ENCODE peak calls at places on chromosomes 13 and 19, in eight cellular contexts. W, E, B, N, T, U, D and R are unnamed samples.
A peak's percentile ranks its signal among the peaks of the same experiment; 100 is the strongest.

GRCh38 chr19:31303262-31303815 is 45.9 kb downstream of the TSHZ3 start:
- DNase-seq in W (no peak), E (no peak), B (no peak), N (no peak), T (no peak), U (peak; percentile 60), D (peak; percentile 72), R (no peak)

GRCh38 chr19:50498219-50499056 is 12.6 kb downstream of the JOSD2 start:
- DNase-seq in W (no peak), E (no peak), B (no peak), N (no peak), T (no peak), U (no peak), D (no peak), R (no peak)

GRCh38 chr13:24135674-24136300 is 24.7 kb upstream of the SPATA13 start:
- DNase-seq in W (no peak), E (no peak), B (no peak), N (no peak), T (no peak), U (no peak), D (no peak), R (no peak)

GRCh38 chr13:37640499-37640898 is 41.9 kb upstream of the POSTN start:
- DNase-seq in W (no peak), E (no peak), B (peak; percentile 2), N (no peak), T (no peak), U (no peak), D (no peak), R (no peak)

GRCh38 chr13:42136518-42136917 is 88.1 kb downstream of the DGKH start:
- DNase-seq in W (no peak), E (no peak), B (no peak), N (no peak), T (no peak), U (no peak), D (no peak), R (no peak)

GRCh38 chr13:92716749-92717148 is 509.9 kb upstream of the GPC6 start:
- DNase-seq in W (no peak), E (no peak), B (no peak), N (no peak), T (no peak), U (no peak), D (no peak), R (no peak)

GRCh38 chr13:24097064-24097463 is 63.5 kb upstream of the SPATA13 start:
- DNase-seq in W (no peak), E (no peak), B (peak; percentile 60), N (no peak), T (no peak), U (no peak), D (no peak), R (no peak)

GRCh38 chr13:41995946-41996345 is 35.0 kb upstream of the VWA8 start:
- DNase-seq in W (no peak), E (no peak), B (no peak), N (no peak), T (no peak), U (no peak), D (no peak), R (no peak)

GRCh38 chr19:11530432-11530831 is 1.5 kb upstream of the ECSIT start:
- DNase-seq in W (no peak), E (peak; percentile 82), B (peak; percentile 93), N (peak; percentile 82), T (no peak), U (peak; percentile 91), D (no peak), R (peak; percentile 45)

GRCh38 chr13:21663197-21663596 is 7.7 kb upstream of the FGF9 start:
- DNase-seq in W (no peak), E (no peak), B (no peak), N (no peak), T (no peak), U (no peak), D (no peak), R (no peak)

GRCh38 chr19:40057166-40057565 is 1.1 kb upstream of the ZNF780B start:
- DNase-seq in W (no peak), E (no peak), B (no peak), N (no peak), T (no peak), U (no peak), D (no peak), R (no peak)

GRCh38 chr19:805600-806550 is 8.6 kb downstream of the PTBP1 start:
- DNase-seq in W (no peak), E (no peak), B (no peak), N (no peak), T (no peak), U (no peak), D (no peak), R (no peak)
- TF ChIP-seq POLR2A in W (no peak), E (no peak), B (no peak), N (peak; percentile 16), T (no peak), U (no peak), D (no peak), R (no peak)

DNA sequence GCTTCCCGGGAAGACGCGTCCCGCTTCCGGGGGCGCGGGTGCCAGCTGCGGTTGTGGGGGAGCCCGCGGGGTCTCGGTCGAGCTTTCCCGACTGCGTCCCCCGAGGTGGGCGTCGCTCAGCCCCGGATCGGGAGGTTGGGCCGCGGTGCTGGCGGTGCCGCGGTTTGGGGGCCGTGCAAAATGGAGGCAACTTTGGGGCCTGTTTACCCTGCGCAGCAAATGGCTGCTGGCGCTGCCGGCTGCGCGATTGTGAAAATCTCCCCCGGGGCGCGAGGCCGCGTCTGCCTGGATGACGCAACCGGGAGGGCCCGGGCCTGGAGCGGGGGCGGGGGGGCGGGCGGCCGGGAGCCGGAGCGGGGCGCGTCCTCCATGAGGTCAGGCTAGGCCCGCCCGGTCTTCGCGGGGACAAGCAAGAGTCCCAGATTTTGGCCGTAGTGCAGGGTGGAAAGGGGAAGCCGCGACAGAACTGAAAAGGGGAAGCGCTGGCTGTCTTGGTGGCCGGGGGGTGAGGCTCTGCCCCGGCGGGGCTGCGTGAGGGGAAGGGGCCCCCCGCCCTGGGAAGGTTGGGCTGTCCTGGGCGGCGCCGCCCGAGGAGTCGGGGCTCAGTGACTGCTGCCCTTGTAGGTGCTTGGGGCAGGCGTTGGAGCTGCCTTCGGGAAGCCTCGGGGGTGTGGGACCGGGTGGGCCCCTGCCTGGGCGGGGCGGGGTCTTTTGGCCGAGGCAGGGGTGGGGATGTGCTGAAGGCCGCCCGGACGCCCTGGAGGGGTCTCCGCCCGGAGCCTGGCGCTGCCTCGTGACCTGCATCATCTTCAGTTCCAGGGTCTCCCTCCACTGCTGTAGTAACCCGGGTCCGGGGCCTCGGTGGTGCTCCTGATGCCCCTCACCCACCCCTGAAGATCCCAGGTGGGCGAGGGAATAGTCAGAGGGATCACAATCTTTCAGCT is 11.1 kb downstream of the PEAK3 start:
- DNase-seq in W (peak; percentile 83), E (peak; percentile 86), B (peak; percentile 91), N (no peak), T (peak; percentile 97), U (peak; percentile 95), D (peak; percentile 94), R (peak; percentile 80)
- H3K4me3 ChIP-seq in W (peak overlapping the region; percentile 95), E (peak overlapping the region; percentile 100), B (peak overlapping the region; percentile 75), N (peak overlapping the region; percentile 94), T (peak overlapping the region; percentile 97), U (peak overlapping the region; percentile 94), D (peak overlapping the region; percentile 99), R (peak overlapping the region; percentile 88)

DNA sequence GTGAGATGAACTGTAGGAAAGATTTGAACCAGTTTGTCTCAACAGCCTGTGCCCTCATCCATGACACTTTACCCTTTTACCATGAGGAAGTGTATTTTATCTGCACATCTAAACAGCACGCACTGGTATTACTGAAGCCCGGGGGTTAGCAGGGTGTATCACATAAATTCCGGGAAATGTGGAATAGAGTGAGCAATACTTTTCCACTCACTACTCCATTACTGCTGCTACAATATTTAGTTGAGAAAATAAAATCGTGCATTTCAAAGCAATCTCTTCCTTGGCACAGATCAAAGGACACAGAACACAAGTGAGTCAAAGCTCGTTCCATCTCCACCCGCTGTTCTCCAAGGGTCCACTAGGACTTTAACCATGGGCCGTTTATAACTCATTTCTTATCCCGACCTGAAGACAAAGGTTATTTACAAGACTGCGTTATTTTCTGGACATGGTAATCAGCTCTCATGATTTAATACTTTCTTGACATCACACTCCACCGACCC is 35.2 kb downstream of the STK24 start:
- DNase-seq in W (no peak), E (no peak), B (no peak), N (no peak), T (no peak), U (no peak), D (no peak), R (no peak)
- H3K27ac ChIP-seq in W (no peak overlapping the region), E (no peak overlapping the region), B (no peak overlapping the region), N (no peak overlapping the region), T (no peak overlapping the region), U (peak overlapping the region; percentile 50), D (peak overlapping the region; percentile 53), R (no peak overlapping the region)

DNA sequence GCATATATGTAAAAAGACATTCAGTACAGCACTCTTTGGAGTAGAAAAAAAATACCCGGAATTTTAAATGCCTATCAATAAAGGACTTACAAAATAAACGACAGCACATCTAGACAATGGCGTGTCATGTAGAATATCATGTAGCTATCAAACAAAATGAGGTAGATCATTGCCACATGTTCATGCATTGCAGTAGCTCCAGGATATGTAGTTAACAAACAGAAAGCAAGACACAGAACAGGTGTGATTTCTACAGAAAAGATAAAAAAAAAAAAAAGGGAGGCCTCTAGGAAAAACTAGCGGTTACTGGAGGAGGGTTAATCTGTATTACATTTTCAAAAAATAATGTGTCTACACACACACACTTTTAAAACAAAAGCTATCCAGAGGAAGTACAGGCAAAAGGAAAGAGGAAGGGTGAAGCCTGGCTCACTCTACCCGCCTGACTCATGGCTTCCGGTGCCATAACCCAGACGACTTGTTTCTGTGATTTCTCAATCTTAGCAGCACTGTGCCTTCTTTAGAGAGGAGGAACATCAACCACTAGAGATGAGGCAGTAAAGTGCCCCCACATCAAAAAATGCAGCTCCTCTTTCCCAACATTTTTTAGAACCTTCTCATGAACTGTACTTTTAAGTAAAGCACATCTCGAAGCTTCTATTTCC is 6.9 kb downstream of the KCTD12 start:
- DNase-seq in W (no peak), E (peak; percentile 24), B (peak; percentile 66), N (no peak), T (no peak), U (peak; percentile 89), D (peak; percentile 85), R (peak; percentile 65)
- TF ChIP-seq POLR2A in W (peak; percentile 28), E (peak; percentile 35), B (no peak), N (no peak), T (no peak), U (no peak), D (no peak), R (no peak)

DNA sequence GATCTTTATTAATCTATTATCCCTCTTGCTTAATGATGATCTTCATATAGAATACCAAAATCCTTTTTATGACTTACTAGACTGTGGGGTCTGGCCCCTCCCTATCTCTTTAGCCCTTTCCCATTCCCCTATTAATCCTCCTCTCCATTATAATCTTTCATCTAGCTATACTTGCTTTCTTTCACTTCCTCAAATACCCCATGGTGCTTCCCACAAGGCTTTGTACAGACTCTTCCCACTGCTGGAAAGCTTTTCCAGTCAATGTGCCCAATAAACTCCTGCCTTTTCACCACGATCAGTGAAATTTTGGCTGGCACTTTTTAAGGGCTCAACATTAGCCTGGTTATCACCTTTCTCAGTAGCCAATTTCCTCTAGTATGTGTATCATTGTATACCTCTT is 3.2 kb upstream of the EBPL start:
- DNase-seq in W (no peak), E (no peak), B (no peak), N (no peak), T (no peak), U (no peak), D (no peak), R (no peak)
- H3K4me3 ChIP-seq in W (no peak overlapping the region), E (no peak overlapping the region), B (no peak overlapping the region), N (no peak overlapping the region), T (no peak overlapping the region), U (no peak overlapping the region), D (no peak overlapping the region), R (no peak overlapping the region)

GRCh38 chr13:49082653-49083536 is 107.2 kb downstream of the FNDC3A start:
- DNase-seq in W (no peak), E (no peak), B (no peak), N (no peak), T (no peak), U (no peak), D (no peak), R (no peak)
- H3K27ac ChIP-seq in W (no peak overlapping the region), E (no peak overlapping the region), B (no peak overlapping the region), N (peak overlapping the region; percentile 22), T (no peak overlapping the region), U (no peak overlapping the region), D (no peak overlapping the region), R (no peak overlapping the region)